ENCODE peak calls at places on chromosomes 12 and 14, in nine cellular contexts. L is activated CD4-positive, alpha-beta T cell treated with anti-CD3 and anti-CD28 coated beads, Interleukin-2, amount 10 ng/mL, durations not matched to agents 7 days and 5 days; H is T follicular helper cell; C is activated T-cell treated with anti-CD3 and anti-CD28 coated beads, Interleukin-2, amount 50 U/mL, for 4 hours; T is adipocyte; G is KG1; Q is Panc1; I is AG10803; S is M059J. E is an unnamed sample.

GRCh38 chr12:107399061-107399460 is 286.5 kb upstream of the PWP1 start:
- DNase-seq in L (no peak), H (no peak), C (no peak), T (peak; percentile 38), G (no peak), Q (no peak), I (peak; percentile 38), S (peak; percentile 45), E (peak; percentile 14)

GRCh38 chr12:28937196-28937595 is 211.9 kb upstream of the FAR2 start:
- DNase-seq in L (no peak), H (no peak), C (no peak), T (no peak), G (no peak), Q (no peak), I (peak; percentile 62), S (peak; percentile 35), E (no peak)

GRCh38 chr12:122064034-122064777 is 14.3 kb upstream of the MLXIP start:
- DNase-seq in L (peak; percentile 31), H (no peak), C (no peak), T (peak; percentile 60), G (no peak), Q (no peak), I (peak; percentile 90), S (peak; percentile 92), E (peak; percentile 65)

GRCh38 chr12:83042441-83043215 is 355.9 kb downstream of the TMTC2 start:
- DNase-seq in L (no peak), H (no peak), C (no peak), T (peak; percentile 30), G (no peak), Q (no peak), I (peak; percentile 23), S (no peak), E (peak; percentile 73)

GRCh38 chr12:99059824-99060526 is 414.9 kb downstream of the APAF1 start:
- DNase-seq in L (no peak), H (no peak), C (no peak), T (peak; percentile 89), G (no peak), Q (no peak), I (peak; percentile 54), S (no peak), E (peak; percentile 12)

GRCh38 chr12:23169012-23170003 is 544.3 kb downstream of the ETNK1 start:
- DNase-seq in L (no peak), H (no peak), C (no peak), T (no peak), G (no peak), Q (no peak), I (no peak), S (no peak), E (no peak)

GRCh38 chr14:106790189-106791036 is 1264.0 kb downstream of the TMEM121 start:
- DNase-seq in L (peak; percentile 81), H (peak; percentile 40), C (peak; percentile 68), T (no peak), G (peak; percentile 66), Q (no peak), I (no peak), S (peak; percentile 12), E (no peak)

GRCh38 chr12:81792666-81793065 is 33.5 kb upstream of the PPFIA2 start:
- DNase-seq in L (no peak), H (no peak), C (no peak), T (no peak), G (no peak), Q (no peak), I (no peak), S (no peak), E (no peak)

GRCh38 chr12:101567918-101568317 is 26.9 kb upstream of the MYBPC1 start:
- DNase-seq in L (no peak), H (no peak), C (no peak), T (no peak), G (no peak), Q (no peak), I (no peak), S (no peak), E (no peak)

GRCh38 chr12:4857472-4858291 is 52.0 kb upstream of the KCNA1 start:
- DNase-seq in L (peak; percentile 81), H (peak; percentile 48), C (peak; percentile 61), T (peak; percentile 92), G (peak; percentile 52), Q (peak; percentile 43), I (peak; percentile 66), S (peak; percentile 60), E (peak; percentile 82)

GRCh38 chr12:13362260-13362841 is 165.8 kb downstream of the EMP1 start:
- DNase-seq in L (peak; percentile 39), H (peak; percentile 15), C (no peak), T (peak; percentile 44), G (no peak), Q (peak; percentile 48), I (peak; percentile 45), S (peak; percentile 62), E (peak; percentile 39)

GRCh38 chr14:88535149-88535548 is 19.7 kb downstream of the PTPN21 start:
- DNase-seq in L (no peak), H (no peak), C (no peak), T (no peak), G (no peak), Q (no peak), I (peak; percentile 25), S (no peak), E (no peak)